ENCODE peak calls at places on chromosomes 3 and 15, in seven cellular contexts. Y is HS-27A, V is mucosa of descending colon, L is foreskin melanocyte, T is body of pancreas, C is stromal cell of bone marrow, Q is GM19239. K is an unnamed sample.

GRCh38 chr15:85730001-85730820 is 64.5 kb downstream of the KLHL25 start:
- DNase-seq in Y (peak; percentile 24), V (no peak), L (peak; percentile 50), T (peak; percentile 71), C (peak; percentile 40), Q (no peak), K (peak; percentile 53)

GRCh38 chr3:29912600-29913288 is 631.9 kb downstream of the RBMS3 start:
- DNase-seq in Y (no peak), V (no peak), L (no peak), T (no peak), C (no peak), Q (no peak), K (no peak)

GRCh38 chr15:48427479-48427878 is 96.2 kb downstream of the DUT start:
- DNase-seq in Y (no peak), V (no peak), L (no peak), T (no peak), C (no peak), Q (no peak), K (no peak)

GRCh38 chr3:175108613-175109151 is 249.5 kb downstream of the NAALADL2 start:
- DNase-seq in Y (no peak), V (no peak), L (no peak), T (no peak), C (no peak), Q (no peak), K (no peak)

GRCh38 chr3:4985330-4986174 is 6.3 kb downstream of the BHLHE40 start:
- DNase-seq in Y (no peak), V (no peak), L (no peak), T (peak; percentile 12), C (no peak), Q (no peak), K (no peak)

GRCh38 chr3:12428131-12428530 is 56.1 kb upstream of the TSEN2 start:
- DNase-seq in Y (no peak), V (no peak), L (no peak), T (no peak), C (no peak), Q (no peak), K (no peak)

GRCh38 chr3:146177072-146177936 is 16.3 kb upstream of the PLOD2 start:
- DNase-seq in Y (no peak), V (no peak), L (no peak), T (no peak), C (peak; percentile 62), Q (no peak), K (no peak)

GRCh38 chr15:74369084-74369745 is 1.8 kb upstream of the CYP11A1 start:
- DNase-seq in Y (no peak), V (no peak), L (no peak), T (no peak), C (no peak), Q (no peak), K (no peak)

GRCh38 chr3:184679056-184679502 is 32.8 kb downstream of the MAGEF1 start:
- DNase-seq in Y (no peak), V (no peak), L (no peak), T (no peak), C (no peak), Q (no peak), K (no peak)

GRCh38 chr15:90064931-90065681 is 37.2 kb downstream of the IDH2 start:
- DNase-seq in Y (no peak), V (peak; percentile 48), L (no peak), T (peak; percentile 55), C (no peak), Q (no peak), K (no peak)

GRCh38 chr15:39181348-39181747 is 399.5 kb upstream of the THBS1 start:
- DNase-seq in Y (no peak), V (no peak), L (no peak), T (no peak), C (no peak), Q (no peak), K (no peak)

GRCh38 chr3:72245183-72245811 is 460.3 kb upstream of the PROK2 start:
- DNase-seq in Y (no peak), V (peak; percentile 39), L (no peak), T (peak; percentile 71), C (no peak), Q (no peak), K (no peak)

GRCh38 chr3:23489338-23490158 is 286.4 kb downstream of the UBE2E2 start:
- DNase-seq in Y (no peak), V (no peak), L (no peak), T (no peak), C (no peak), Q (no peak), K (no peak)

GRCh38 chr3:52428151-52429005 is 16.5 kb downstream of the SEMA3G start:
- DNase-seq in Y (no peak), V (no peak), L (peak; percentile 52), T (peak; percentile 80), C (peak; percentile 72), Q (no peak), K (peak; percentile 36)

GRCh38 chr15:67082007-67082536 is 16.7 kb downstream of the SMAD3 start:
- DNase-seq in Y (no peak), V (peak; percentile 70), L (no peak), T (peak; percentile 83), C (no peak), Q (no peak), K (peak; percentile 73)

GRCh38 chr15:37931868-37932267 is 2.6 kb upstream of the TMCO5A start:
- DNase-seq in Y (no peak), V (no peak), L (no peak), T (no peak), C (peak; percentile 28), Q (no peak), K (no peak)

GRCh38 chr3:5275529-5275928 is 88.0 kb downstream of the EDEM1 start:
- DNase-seq in Y (no peak), V (no peak), L (no peak), T (no peak), C (peak; percentile 47), Q (no peak), K (no peak)

GRCh38 chr15:82647835-82648256 is 683 bp upstream of the CPEB1 start:
- DNase-seq in Y (no peak), V (peak; percentile 31), L (no peak), T (peak; percentile 8), C (no peak), Q (no peak), K (peak; percentile 44)

GRCh38 chr3:172746476-172746875 is 4.0 kb upstream of the ECT2 start:
- DNase-seq in Y (peak; percentile 17), V (no peak), L (no peak), T (no peak), C (no peak), Q (no peak), K (no peak)

GRCh38 chr15:33066584-33066983 is 127.9 kb downstream of the FMN1 start:
- DNase-seq in Y (no peak), V (peak; percentile 43), L (no peak), T (no peak), C (no peak), Q (no peak), K (no peak)

GRCh38 chr3:114552527-114552812 is 258.6 kb downstream of the TIGIT start:
- DNase-seq in Y (no peak), V (no peak), L (no peak), T (no peak), C (peak; percentile 32), Q (no peak), K (no peak)

GRCh38 chr3:189588818-189589569 is 42.2 kb upstream of the TP63 start:
- DNase-seq in Y (no peak), V (no peak), L (no peak), T (no peak), C (no peak), Q (no peak), K (no peak)

GRCh38 chr15:39253552-39253951 is 327.3 kb upstream of the THBS1 start:
- DNase-seq in Y (no peak), V (no peak), L (no peak), T (no peak), C (no peak), Q (no peak), K (no peak)

GRCh38 chr3:194184265-194184751 is 48.4 kb downstream of the HES1 start:
- DNase-seq in Y (no peak), V (no peak), L (no peak), T (no peak), C (no peak), Q (no peak), K (no peak)

GRCh38 chr3:95049841-95050240 is 987.0 kb downstream of the NSUN3 start:
- DNase-seq in Y (no peak), V (no peak), L (no peak), T (no peak), C (no peak), Q (no peak), K (no peak)

K was measured in activated CD4-positive, alpha-beta T cell treated with anti-CD3 and anti-CD28 coated beads for 48 hours.